ENCODE peak calls at places on chromosomes 4 and X, in eight cellular contexts. T, H, G, Z, S, E, A and B are unnamed samples.

GRCh38 chrX:16060252-16060651 is 63.1 kb upstream of the GRPR start:
- DNase-seq in T (no peak), H (no peak), G (no peak), Z (no peak), S (no peak), E (peak), A (no peak), B (no peak)

GRCh38 chrX:147901476-147902126 is 10.1 kb upstream of the FMR1 start:
- DNase-seq in T (no peak), H (no peak), G (no peak), Z (no peak), S (no peak), E (no peak), A (no peak), B (no peak)

GRCh38 chrX:147174596-147174995 is 360.1 kb upstream of the CXorf51A start:
- DNase-seq in T (no peak), H (no peak), G (no peak), Z (no peak), S (no peak), E (no peak), A (no peak), B (no peak)

GRCh38 chrX:17655232-17656034 is 81.9 kb upstream of the SCML1 start:
- DNase-seq in T (no peak), H (no peak), G (no peak), Z (no peak), S (no peak), E (no peak), A (no peak), B (no peak)

GRCh38 chr4:77599378-77599777 is 6.2 kb upstream of the CXCL13 start:
- DNase-seq in T (peak), H (peak), G (no peak), Z (no peak), S (peak), E (no peak), A (no peak), B (no peak)

GRCh38 chr4:170089274-170089742 is 448 bp downstream of the AADAT start:
- DNase-seq in T (peak), H (no peak), G (no peak), Z (peak), S (peak), E (peak), A (no peak), B (peak)

GRCh38 chr4:4838602-4839470 is 20.6 kb upstream of the MSX1 start:
- DNase-seq in T (no peak), H (no peak), G (no peak), Z (no peak), S (no peak), E (no peak), A (no peak), B (no peak)

GRCh38 chrX:18995216-18995615 is 11.3 kb upstream of the PHKA2 start:
- DNase-seq in T (peak), H (no peak), G (no peak), Z (no peak), S (peak), E (no peak), A (no peak), B (no peak)

GRCh38 chr4:114563536-114564315 is 34.9 kb upstream of the UGT8 start:
- DNase-seq in T (no peak), H (peak), G (no peak), Z (no peak), S (peak), E (no peak), A (no peak), B (no peak)

GRCh38 chr4:100359433-100359832 is 158.4 kb downstream of the EMCN start:
- DNase-seq in T (no peak), H (no peak), G (no peak), Z (no peak), S (no peak), E (no peak), A (no peak), B (no peak)

GRCh38 chr4:88320780-88321373 is 36.5 kb upstream of the PPM1K start:
- DNase-seq in T (peak), H (peak), G (no peak), Z (peak), S (peak), E (no peak), A (no peak), B (no peak)

GRCh38 chrX:21528076-21528475 is 130.1 kb downstream of the KLHL34 start:
- DNase-seq in T (no peak), H (no peak), G (no peak), Z (no peak), S (peak), E (no peak), A (no peak), B (no peak)

GRCh38 chr4:37542749-37543148 is 143.4 kb downstream of the RELL1 start:
- DNase-seq in T (no peak), H (no peak), G (no peak), Z (no peak), S (no peak), E (no peak), A (no peak), B (no peak)

GRCh38 chrX:7252013-7252610 is 104.2 kb upstream of the PUDP start:
- DNase-seq in T (no peak), H (peak), G (no peak), Z (no peak), S (peak), E (no peak), A (no peak), B (no peak)

GRCh38 chrX:149470960-149471359 is 34.1 kb downstream of the IDS start:
- DNase-seq in T (peak), H (peak), G (peak), Z (peak), S (peak), E (peak), A (peak), B (peak)

GRCh38 chr4:164779811-164780216 is 25.9 kb downstream of the SMIM31 start:
- DNase-seq in T (peak), H (peak), G (no peak), Z (no peak), S (peak), E (peak), A (no peak), B (peak)

GRCh38 chrX:104618106-104618895 is 52.3 kb downstream of the IL1RAPL2 start:
- DNase-seq in T (no peak), H (no peak), G (no peak), Z (no peak), S (peak), E (no peak), A (no peak), B (no peak)

GRCh38 chr4:107718351-107718965 is 1.6 kb downstream of the PAPSS1 start:
- DNase-seq in T (peak), H (peak), G (no peak), Z (no peak), S (peak), E (no peak), A (no peak), B (no peak)

GRCh38 chr4:170323623-170324022 is 233.9 kb upstream of the AADAT start:
- DNase-seq in T (no peak), H (no peak), G (no peak), Z (no peak), S (no peak), E (no peak), A (no peak), B (no peak)

GRCh38 chrX:11791090-11791489 is 33.1 kb downstream of the MSL3 start:
- DNase-seq in T (no peak), H (no peak), G (no peak), Z (no peak), S (peak), E (no peak), A (no peak), B (no peak)

GRCh38 chr4:134668237-134668636 is 466.6 kb upstream of the PABPC4L start:
- DNase-seq in T (no peak), H (no peak), G (no peak), Z (no peak), S (peak), E (no peak), A (no peak), B (no peak)

GRCh38 chr4:6331018-6331417 is 61.4 kb downstream of the WFS1 start:
- DNase-seq in T (peak), H (peak), G (no peak), Z (no peak), S (peak), E (no peak), A (peak), B (no peak)

GRCh38 chrX:154140742-154141141 is 3.3 kb upstream of the OPN1LW start:
- DNase-seq in T (no peak), H (no peak), G (no peak), Z (no peak), S (no peak), E (no peak), A (no peak), B (no peak)

GRCh38 chrX:122026665-122027064 is 979.3 kb downstream of the GLUD2 start:
- DNase-seq in T (no peak), H (no peak), G (no peak), Z (no peak), S (no peak), E (no peak), A (no peak), B (peak)

GRCh38 chrX:17081969-17082368 is 135.5 kb downstream of the REPS2 start:
- DNase-seq in T (no peak), H (no peak), G (no peak), Z (no peak), S (no peak), E (no peak), A (no peak), B (no peak)

GRCh38 chr4:168805341-168805740 is 204.7 kb downstream of the CBR4 start:
- DNase-seq in T (no peak), H (no peak), G (no peak), Z (no peak), S (no peak), E (no peak), A (no peak), B (no peak)

GRCh38 chr4:105288121-105288520 is 141.4 kb downstream of the TET2 start:
- DNase-seq in T (no peak), H (no peak), G (no peak), Z (no peak), S (no peak), E (no peak), A (no peak), B (no peak)